ENCODE peak calls at places on chromosomes 2 and 18, in seven cellular contexts. One of them, this sample, is unnamed.

GRCh38 chr18:63439334-63439733 is 17.1 kb upstream of the VPS4B start:
- DNase-seq in IMR-90: peak; percentile 70
- DNase-seq in mesendoderm: peak; percentile 84
- DNase-seq in trophoblast cell: peak; percentile 83
- DNase-seq in neuronal stem cell: peak; percentile 63
- DNase-seq in H9: peak; percentile 67
- DNase-seq in mesenchymal stem cell: peak; percentile 72
- DNase-seq in this sample: peak; percentile 61

GRCh38 chr2:132651115-132652099 is 18.6 kb downstream of the LYPD1 start:
- DNase-seq in IMR-90: peak; percentile 71
- DNase-seq in mesendoderm: peak; percentile 65
- DNase-seq in trophoblast cell: peak; percentile 56
- DNase-seq in neuronal stem cell: no peak
- DNase-seq in H9: peak; percentile 59
- DNase-seq in mesenchymal stem cell: peak; percentile 54
- DNase-seq in this sample: no peak

GRCh38 chr2:240371461-240372000 is 63.9 kb upstream of the GPC1 start:
- DNase-seq in IMR-90: no peak
- DNase-seq in mesendoderm: no peak
- DNase-seq in trophoblast cell: peak; percentile 16
- DNase-seq in neuronal stem cell: no peak
- DNase-seq in H9: no peak
- DNase-seq in mesenchymal stem cell: no peak
- DNase-seq in this sample: no peak

GRCh38 chr2:45992021-45992745 is 305.0 kb upstream of the EPAS1 start:
- DNase-seq in IMR-90: peak; percentile 66
- DNase-seq in mesendoderm: peak; percentile 33
- DNase-seq in trophoblast cell: no peak
- DNase-seq in neuronal stem cell: no peak
- DNase-seq in H9: no peak
- DNase-seq in mesenchymal stem cell: no peak
- DNase-seq in this sample: no peak

GRCh38 chr2:236688563-236689392 is 119.2 kb downstream of the ACKR3 start:
- DNase-seq in IMR-90: no peak
- DNase-seq in mesendoderm: no peak
- DNase-seq in trophoblast cell: no peak
- DNase-seq in neuronal stem cell: no peak
- DNase-seq in H9: no peak
- DNase-seq in mesenchymal stem cell: no peak
- DNase-seq in this sample: no peak

GRCh38 chr2:218130373-218130772 is 4.5 kb downstream of the CXCR2 start:
- DNase-seq in IMR-90: no peak
- DNase-seq in mesendoderm: no peak
- DNase-seq in trophoblast cell: no peak
- DNase-seq in neuronal stem cell: no peak
- DNase-seq in H9: no peak
- DNase-seq in mesenchymal stem cell: no peak
- DNase-seq in this sample: no peak

GRCh38 chr2:127228102-127228501 is 8.0 kb upstream of the CYP27C1 start:
- DNase-seq in IMR-90: no peak
- DNase-seq in mesendoderm: no peak
- DNase-seq in trophoblast cell: no peak
- DNase-seq in neuronal stem cell: no peak
- DNase-seq in H9: no peak
- DNase-seq in mesenchymal stem cell: no peak
- DNase-seq in this sample: no peak

GRCh38 chr2:218026244-218026643 is 23.4 kb upstream of the TNS1 start:
- DNase-seq in IMR-90: no peak
- DNase-seq in mesendoderm: no peak
- DNase-seq in trophoblast cell: no peak
- DNase-seq in neuronal stem cell: no peak
- DNase-seq in H9: peak; percentile 20
- DNase-seq in mesenchymal stem cell: no peak
- DNase-seq in this sample: no peak

GRCh38 chr2:205967391-205968075 is 118.4 kb downstream of the INO80D start:
- DNase-seq in IMR-90: peak; percentile 25
- DNase-seq in mesendoderm: no peak
- DNase-seq in trophoblast cell: no peak
- DNase-seq in neuronal stem cell: no peak
- DNase-seq in H9: no peak
- DNase-seq in mesenchymal stem cell: peak; percentile 55
- DNase-seq in this sample: no peak

GRCh38 chr18:32771169-32771751 is 1.6 kb downstream of the KLHL14 start:
- DNase-seq in IMR-90: no peak
- DNase-seq in mesendoderm: peak; percentile 67
- DNase-seq in trophoblast cell: no peak
- DNase-seq in neuronal stem cell: no peak
- DNase-seq in H9: peak; percentile 45
- DNase-seq in mesenchymal stem cell: peak; percentile 41
- DNase-seq in this sample: no peak

GRCh38 chr2:161138429-161138828 is 21.8 kb upstream of the TANK start:
- DNase-seq in IMR-90: no peak
- DNase-seq in mesendoderm: no peak
- DNase-seq in trophoblast cell: no peak
- DNase-seq in neuronal stem cell: no peak
- DNase-seq in H9: no peak
- DNase-seq in mesenchymal stem cell: no peak
- DNase-seq in this sample: no peak

GRCh38 chr18:58687871-58688308 is 16.6 kb downstream of the MALT1 start:
- DNase-seq in IMR-90: no peak
- DNase-seq in mesendoderm: no peak
- DNase-seq in trophoblast cell: peak; percentile 49
- DNase-seq in neuronal stem cell: no peak
- DNase-seq in H9: no peak
- DNase-seq in mesenchymal stem cell: no peak
- DNase-seq in this sample: no peak

GRCh38 chr2:158391876-158392275 is 64.7 kb downstream of the CCDC148 start:
- DNase-seq in IMR-90: peak; percentile 16
- DNase-seq in mesendoderm: no peak
- DNase-seq in trophoblast cell: no peak
- DNase-seq in neuronal stem cell: no peak
- DNase-seq in H9: no peak
- DNase-seq in mesenchymal stem cell: no peak
- DNase-seq in this sample: no peak

GRCh38 chr2:220478305-220479058 is 851.1 kb downstream of the SLC4A3 start:
- DNase-seq in IMR-90: no peak
- DNase-seq in mesendoderm: no peak
- DNase-seq in trophoblast cell: no peak
- DNase-seq in neuronal stem cell: no peak
- DNase-seq in H9: no peak
- DNase-seq in mesenchymal stem cell: no peak
- DNase-seq in this sample: no peak

GRCh38 chr2:176227874-176228273 is 39.4 kb downstream of the HOXD1 start:
- DNase-seq in IMR-90: no peak
- DNase-seq in mesendoderm: no peak
- DNase-seq in trophoblast cell: no peak
- DNase-seq in neuronal stem cell: no peak
- DNase-seq in H9: no peak
- DNase-seq in mesenchymal stem cell: no peak
- DNase-seq in this sample: no peak

GRCh38 chr18:45567123-45567522 is 48.2 kb upstream of the SLC14A2 start:
- DNase-seq in IMR-90: peak; percentile 21
- DNase-seq in mesendoderm: peak; percentile 44
- DNase-seq in trophoblast cell: no peak
- DNase-seq in neuronal stem cell: no peak
- DNase-seq in H9: peak; percentile 38
- DNase-seq in mesenchymal stem cell: peak; percentile 59
- DNase-seq in this sample: no peak

GRCh38 chr2:171181067-171182049 is 20.7 kb upstream of the TLK1 start:
- DNase-seq in IMR-90: no peak
- DNase-seq in mesendoderm: peak; percentile 44
- DNase-seq in trophoblast cell: no peak
- DNase-seq in neuronal stem cell: no peak
- DNase-seq in H9: no peak
- DNase-seq in mesenchymal stem cell: no peak
- DNase-seq in this sample: no peak

GRCh38 chr2:183490930-183491329 is 366.7 kb downstream of the NUP35 start:
- DNase-seq in IMR-90: no peak
- DNase-seq in mesendoderm: no peak
- DNase-seq in trophoblast cell: no peak
- DNase-seq in neuronal stem cell: no peak
- DNase-seq in H9: no peak
- DNase-seq in mesenchymal stem cell: peak; percentile 42
- DNase-seq in this sample: no peak

GRCh38 chr2:45120546-45120945 is 111.3 kb upstream of the SIX2 start:
- DNase-seq in IMR-90: peak; percentile 6
- DNase-seq in mesendoderm: no peak
- DNase-seq in trophoblast cell: no peak
- DNase-seq in neuronal stem cell: no peak
- DNase-seq in H9: no peak
- DNase-seq in mesenchymal stem cell: peak; percentile 3
- DNase-seq in this sample: no peak

GRCh38 chr2:105308785-105309540 is 20.6 kb downstream of the TGFBRAP1 start:
- DNase-seq in IMR-90: no peak
- DNase-seq in mesendoderm: no peak
- DNase-seq in trophoblast cell: no peak
- DNase-seq in neuronal stem cell: no peak
- DNase-seq in H9: no peak
- DNase-seq in mesenchymal stem cell: peak; percentile 69
- DNase-seq in this sample: no peak

GRCh38 chr18:52481116-52481515 is 141.1 kb downstream of the DCC start:
- DNase-seq in IMR-90: no peak
- DNase-seq in mesendoderm: no peak
- DNase-seq in trophoblast cell: no peak
- DNase-seq in neuronal stem cell: no peak
- DNase-seq in H9: no peak
- DNase-seq in mesenchymal stem cell: no peak
- DNase-seq in this sample: no peak

GRCh38 chr18:52484977-52485376 is 145.0 kb downstream of the DCC start:
- DNase-seq in IMR-90: no peak
- DNase-seq in mesendoderm: no peak
- DNase-seq in trophoblast cell: no peak
- DNase-seq in neuronal stem cell: no peak
- DNase-seq in H9: no peak
- DNase-seq in mesenchymal stem cell: no peak
- DNase-seq in this sample: no peak

DNA sequence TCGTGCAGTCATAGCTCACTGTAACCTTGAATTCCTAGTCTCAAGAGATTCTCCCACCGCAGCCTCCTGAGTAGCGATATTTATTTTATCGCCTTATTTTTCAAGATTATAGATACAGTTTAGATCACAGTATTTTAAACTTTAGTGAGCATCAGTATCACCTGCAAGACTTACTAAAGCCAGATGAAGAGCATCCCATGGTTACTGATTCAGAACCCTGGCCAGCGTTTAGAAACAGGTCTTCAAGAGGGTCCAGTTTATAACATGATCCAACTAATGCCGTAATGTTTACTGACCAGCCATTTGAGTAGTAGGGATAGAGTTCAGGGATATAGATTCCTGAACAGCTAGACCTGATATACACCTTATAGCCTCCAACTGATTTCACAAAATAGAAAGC is 146.1 kb downstream of the DCC start:
- DNase-seq in IMR-90: no peak
- DNase-seq in mesendoderm: no peak
- DNase-seq in trophoblast cell: no peak
- DNase-seq in neuronal stem cell: no peak
- DNase-seq in H9: no peak
- DNase-seq in mesenchymal stem cell: no peak
- DNase-seq in this sample: no peak
- H3K23ac ChIP-seq in IMR-90: no peak overlapping the region
- H3K23ac ChIP-seq in mesendoderm: no peak overlapping the region
- H3K23ac ChIP-seq in trophoblast cell: no peak overlapping the region
- H3K23ac ChIP-seq in neuronal stem cell: no peak overlapping the region
- H3K23ac ChIP-seq in H9: no peak overlapping the region
- H3K23ac ChIP-seq in mesenchymal stem cell: no peak overlapping the region
- H3K23ac ChIP-seq in this sample: no peak overlapping the region

DNA sequence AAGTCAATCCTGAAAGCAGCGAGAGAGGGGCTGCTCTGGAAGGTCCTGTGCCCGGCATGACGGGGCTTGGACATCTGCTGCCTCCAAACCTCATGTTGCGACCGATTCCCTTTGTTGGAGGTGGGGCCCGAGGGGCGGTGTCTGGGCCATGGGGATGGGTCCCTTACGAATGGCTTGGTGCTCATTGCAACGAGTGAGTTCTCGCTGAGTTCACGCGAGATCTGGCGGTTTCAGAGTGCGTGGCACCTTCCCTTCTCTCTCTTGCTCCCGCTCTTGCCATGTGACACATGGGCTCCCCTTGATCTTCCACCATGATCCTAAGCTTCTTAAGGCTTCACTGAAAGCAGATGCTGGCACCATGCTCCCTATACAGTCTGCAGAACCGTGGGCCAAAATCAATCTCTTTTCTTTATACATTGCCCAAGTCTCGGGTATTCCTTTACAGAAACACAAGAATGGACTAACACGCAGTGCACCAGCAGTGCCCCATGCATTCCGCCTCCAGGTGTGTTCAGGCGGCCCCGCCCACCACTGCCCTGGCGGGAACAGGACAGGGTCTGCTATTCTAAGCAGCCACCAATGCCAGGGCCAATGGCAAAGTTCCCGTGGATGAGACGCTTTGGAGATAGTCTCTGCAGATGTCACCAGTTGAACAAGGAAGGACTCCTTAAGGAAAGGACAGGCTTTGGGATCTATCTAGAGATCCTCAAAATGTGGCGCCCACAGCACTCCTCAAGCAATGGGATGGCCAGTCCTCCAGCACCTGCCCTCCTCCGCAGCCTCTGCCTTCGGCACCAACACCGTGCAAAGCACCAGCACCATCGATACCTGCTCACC is 63.4 kb downstream of the ZNF516 start:
- DNase-seq in IMR-90: no peak
- DNase-seq in mesendoderm: no peak
- DNase-seq in trophoblast cell: no peak
- DNase-seq in neuronal stem cell: no peak
- DNase-seq in H9: no peak
- DNase-seq in mesenchymal stem cell: no peak
- DNase-seq in this sample: peak; percentile 44
- H3K23ac ChIP-seq in IMR-90: no peak overlapping the region
- H3K23ac ChIP-seq in mesendoderm: no peak overlapping the region
- H3K23ac ChIP-seq in trophoblast cell: no peak overlapping the region
- H3K23ac ChIP-seq in neuronal stem cell: peak overlapping the region; percentile 7
- H3K23ac ChIP-seq in H9: no peak overlapping the region
- H3K23ac ChIP-seq in mesenchymal stem cell: no peak overlapping the region
- H3K23ac ChIP-seq in this sample: no peak overlapping the region

DNA sequence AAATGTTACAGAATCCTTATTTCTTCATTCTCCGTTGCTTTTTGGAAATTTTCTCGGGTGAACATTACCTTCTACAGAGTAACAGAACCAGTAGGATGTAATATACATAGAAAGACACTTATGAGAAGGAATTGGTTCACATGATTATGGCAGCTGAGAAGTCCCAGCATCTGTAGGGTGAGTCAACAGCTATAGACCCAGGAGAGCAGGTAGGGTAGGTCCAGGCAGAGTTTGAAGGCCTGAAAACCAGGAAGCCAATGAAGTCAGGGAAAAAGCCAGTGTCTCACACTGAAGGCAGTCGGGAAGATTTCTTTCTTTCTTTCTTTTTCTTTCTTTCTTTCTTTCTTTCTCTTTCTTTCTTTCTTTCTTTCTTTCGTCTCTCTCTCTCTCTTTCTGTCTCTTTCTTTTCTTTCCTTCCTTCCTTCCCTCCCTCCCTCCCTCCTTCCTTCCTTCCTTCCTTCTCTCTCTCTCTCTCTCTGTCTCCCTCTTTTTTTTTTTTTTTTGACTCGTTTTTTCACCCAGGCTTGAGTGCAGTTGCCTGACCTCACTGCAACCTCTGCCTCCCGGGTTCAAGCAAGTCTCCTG is 15.1 kb upstream of the YES1 start:
- DNase-seq in IMR-90: no peak
- DNase-seq in mesendoderm: no peak
- DNase-seq in trophoblast cell: peak; percentile 41
- DNase-seq in neuronal stem cell: no peak
- DNase-seq in H9: no peak
- DNase-seq in mesenchymal stem cell: no peak
- DNase-seq in this sample: no peak
- H3K23ac ChIP-seq in IMR-90: no peak overlapping the region
- H3K23ac ChIP-seq in mesendoderm: no peak overlapping the region
- H3K23ac ChIP-seq in trophoblast cell: no peak overlapping the region
- H3K23ac ChIP-seq in neuronal stem cell: no peak overlapping the region
- H3K23ac ChIP-seq in H9: no peak overlapping the region
- H3K23ac ChIP-seq in mesenchymal stem cell: no peak overlapping the region
- H3K23ac ChIP-seq in this sample: no peak overlapping the region

GRCh38 chr2:163687213-163687612 is 48.6 kb downstream of the FIGN start:
- DNase-seq in IMR-90: no peak
- DNase-seq in mesendoderm: no peak
- DNase-seq in trophoblast cell: no peak
- DNase-seq in neuronal stem cell: no peak
- DNase-seq in H9: no peak
- DNase-seq in mesenchymal stem cell: no peak
- DNase-seq in this sample: no peak
- H3K23ac ChIP-seq in IMR-90: no peak overlapping the region
- H3K23ac ChIP-seq in mesendoderm: no peak overlapping the region
- H3K23ac ChIP-seq in trophoblast cell: no peak overlapping the region
- H3K23ac ChIP-seq in neuronal stem cell: no peak overlapping the region
- H3K23ac ChIP-seq in H9: no peak overlapping the region
- H3K23ac ChIP-seq in mesenchymal stem cell: no peak overlapping the region
- H3K23ac ChIP-seq in this sample: no peak overlapping the region

This sample was measured in H1.